ENCODE peak calls at places on chromosomes 7 and 10, in four cellular contexts. One of them, this sample, is unnamed.

GRCh38 chr10:23344251-23344841 is at the start of gene C10orf67:
- DNase-seq in central memory CD4-positive, alpha-beta T cell: peak; percentile 12
- DNase-seq in HS-27A: no peak
- DNase-seq in amniotic epithelial cell: peak; percentile 51
- DNase-seq in this sample: peak; percentile 28

GRCh38 chr7:158957921-158958471 is 101.6 kb downstream of the DYNC2I1 start:
- DNase-seq in central memory CD4-positive, alpha-beta T cell: peak; percentile 48
- DNase-seq in HS-27A: no peak
- DNase-seq in amniotic epithelial cell: no peak
- DNase-seq in this sample: no peak

GRCh38 chr7:129189661-129190310 is 1.4 kb downstream of the SMO start:
- DNase-seq in central memory CD4-positive, alpha-beta T cell: no peak
- DNase-seq in HS-27A: no peak
- DNase-seq in amniotic epithelial cell: no peak
- DNase-seq in this sample: no peak

GRCh38 chr7:98202367-98203195 is 8.7 kb upstream of the BHLHA15 start:
- DNase-seq in central memory CD4-positive, alpha-beta T cell: peak; percentile 66
- DNase-seq in HS-27A: no peak
- DNase-seq in amniotic epithelial cell: no peak
- DNase-seq in this sample: peak; percentile 70

GRCh38 chr7:70730451-70731110 is 401.4 kb upstream of the GALNT17 start:
- DNase-seq in central memory CD4-positive, alpha-beta T cell: no peak
- DNase-seq in HS-27A: no peak
- DNase-seq in amniotic epithelial cell: peak; percentile 7
- DNase-seq in this sample: no peak

GRCh38 chr7:77855371-77856083 is 57.0 kb downstream of the PHTF2 start:
- DNase-seq in central memory CD4-positive, alpha-beta T cell: no peak
- DNase-seq in HS-27A: no peak
- DNase-seq in amniotic epithelial cell: peak; percentile 42
- DNase-seq in this sample: no peak

GRCh38 chr7:45224832-45225231 is 67.2 kb downstream of the RAMP3 start:
- DNase-seq in central memory CD4-positive, alpha-beta T cell: no peak
- DNase-seq in HS-27A: no peak
- DNase-seq in amniotic epithelial cell: no peak
- DNase-seq in this sample: no peak

GRCh38 chr10:121751191-121751760 is 153.0 kb upstream of the FGFR2 start:
- DNase-seq in central memory CD4-positive, alpha-beta T cell: no peak
- DNase-seq in HS-27A: no peak
- DNase-seq in amniotic epithelial cell: no peak
- DNase-seq in this sample: no peak

GRCh38 chr7:132752431-132752830 is 176.2 kb upstream of the PLXNA4 start:
- DNase-seq in central memory CD4-positive, alpha-beta T cell: no peak
- DNase-seq in HS-27A: no peak
- DNase-seq in amniotic epithelial cell: no peak
- DNase-seq in this sample: no peak

This sample was measured in activated CD8-positive, alpha-beta memory T cell treated with anti-CD3 and anti-CD28 coated beads, Interleukin-2, amount 50 U/mL, for 4 hours.